ENCODE peak calls at places on chromosomes 2 and 18, in five cellular contexts. S, F, A, Z and N are unnamed samples.

GRCh38 chr2:42888846-42889245 is 96.5 kb upstream of the HAAO start:
- DNase-seq in A (no peak), F (no peak), S (no peak), Z (no peak), N (no peak)

GRCh38 chr2:237693281-237694039 is 66.1 kb downstream of the LRRFIP1 start:
- DNase-seq in S (peak; percentile 64), F (no peak), Z (no peak), A (peak; percentile 63), N (no peak)

GRCh38 chr2:241894681-241895426 is 25.3 kb downstream of the RTP5 start:
- DNase-seq in Z (no peak), A (no peak), S (no peak), F (peak; percentile 53), N (no peak)

GRCh38 chr2:213266421-213266820 is 17.8 kb upstream of the SPAG16 start:
- DNase-seq in S (no peak), Z (no peak), A (no peak), F (no peak), N (no peak)

GRCh38 chr2:40113272-40113671 is 334.2 kb upstream of the THUMPD2 start:
- DNase-seq in A (no peak), S (no peak), Z (no peak), F (no peak), N (peak; percentile 45)

GRCh38 chr2:197813093-197813787 is 8.8 kb downstream of the PLCL1 start:
- DNase-seq in A (peak; percentile 66), Z (peak; percentile 29), S (peak; percentile 44), F (no peak), N (peak; percentile 43)

GRCh38 chr2:177232098-177232704 is 19.6 kb downstream of the HNRNPA3 start:
- DNase-seq in S (no peak), F (no peak), A (no peak), Z (no peak), N (no peak)

GRCh38 chr2:67013821-67014220 is 383.3 kb upstream of the ETAA1 start:
- DNase-seq in Z (no peak), S (peak; percentile 30), F (no peak), A (peak; percentile 17), N (no peak)

GRCh38 chr18:79809482-79810192 is 11.9 kb downstream of the KCNG2 start:
- DNase-seq in S (no peak), Z (no peak), A (no peak), F (peak; percentile 33), N (no peak)

GRCh38 chr2:38925982-38926381 is 36.3 kb downstream of the ARHGEF33 start:
- DNase-seq in A (no peak), F (no peak), Z (no peak), S (no peak), N (no peak)

GRCh38 chr18:67710639-67711038 is 194.1 kb upstream of the DSEL start:
- DNase-seq in S (peak; percentile 10), A (peak; percentile 20), F (no peak), Z (peak; percentile 8), N (no peak)

GRCh38 chr2:117835990-117836760 is 21.7 kb downstream of the DDX18 start:
- DNase-seq in A (peak; percentile 89), Z (peak; percentile 80), F (peak; percentile 91), S (peak; percentile 78), N (peak; percentile 82)
- H3K4me3 ChIP-seq in A (peak overlapping the region; percentile 60), Z (peak overlapping the region; percentile 60), F (peak overlapping the region; percentile 44), S (peak overlapping the region; percentile 40), N (peak overlapping the region; percentile 42)

GRCh38 chr2:193240752-193241151 is 1046.0 kb upstream of the TMEFF2 start:
- DNase-seq in S (no peak), Z (no peak), F (no peak), A (no peak), N (no peak)
- TF ChIP-seq CTCF in S (no peak), Z (peak; percentile 35), F (peak; percentile 20), A (peak; percentile 20), N (peak; percentile 38)

DNA sequence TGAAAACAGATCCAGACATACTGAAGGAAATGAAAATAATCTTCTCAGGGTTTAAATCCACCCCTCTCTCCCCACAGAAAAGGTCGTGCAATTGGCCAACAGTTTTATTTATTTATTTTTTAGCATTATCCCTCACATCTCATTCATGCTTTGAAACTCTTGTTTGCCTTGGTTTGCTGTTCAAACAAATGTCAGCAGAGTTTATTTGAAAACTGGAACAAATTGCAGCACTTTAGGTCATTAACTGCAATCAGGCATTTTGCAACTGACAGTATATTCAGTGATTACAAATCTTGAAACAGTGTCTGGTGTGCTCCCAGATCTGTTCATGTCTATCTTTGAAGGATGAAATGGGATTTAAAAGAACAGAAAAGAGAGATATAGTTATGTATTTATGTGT is 220.6 kb downstream of the SLC4A10 start:
- DNase-seq in Z (no peak), F (no peak), S (no peak), A (no peak), N (no peak)
- H3K4me3 ChIP-seq in Z (no peak overlapping the region), F (no peak overlapping the region), S (no peak overlapping the region), A (no peak overlapping the region), N (no peak overlapping the region)

GRCh38 chr2:11676640-11677039 is 6.6 kb upstream of the NTSR2 start:
- DNase-seq in A (peak; percentile 14), S (no peak), F (no peak), Z (no peak), N (no peak)
- TF ChIP-seq CTCF in A (no peak), S (no peak), F (no peak), Z (no peak), N (no peak)

GRCh38 chr18:9333441-9334350 is 877 bp upstream of the TWSG1 start:
- DNase-seq in Z (no peak), F (no peak), A (no peak), S (no peak), N (no peak)

GRCh38 chr18:9336827-9337226 is 2.3 kb downstream of the TWSG1 start:
- DNase-seq in A (no peak), S (no peak), Z (no peak), F (no peak), N (no peak)

GRCh38 chr18:9335255-9336045 is 877 bp downstream of the TWSG1 start:
- DNase-seq in S (peak; percentile 36), F (no peak), Z (no peak), A (peak; percentile 34), N (peak; percentile 41)

GRCh38 chr18:9337875-9338274 is 3.3 kb downstream of the TWSG1 start:
- DNase-seq in F (no peak), Z (no peak), A (peak; percentile 54), S (no peak), N (peak; percentile 48)

GRCh38 chr18:9334351-9335254 is at the start of gene TWSG1:
- DNase-seq in A (peak; percentile 97), Z (peak; percentile 89), S (peak; percentile 97), F (peak; percentile 94), N (peak; percentile 97)
- H3K4me3 ChIP-seq in A (peak within 1 kb of the TSS; percentile 75), Z (peak within 1 kb of the TSS; percentile 73), S (peak within 1 kb of the TSS; percentile 88), F (peak within 1 kb of the TSS; percentile 64), N (peak within 1 kb of the TSS; percentile 67)

DNA sequence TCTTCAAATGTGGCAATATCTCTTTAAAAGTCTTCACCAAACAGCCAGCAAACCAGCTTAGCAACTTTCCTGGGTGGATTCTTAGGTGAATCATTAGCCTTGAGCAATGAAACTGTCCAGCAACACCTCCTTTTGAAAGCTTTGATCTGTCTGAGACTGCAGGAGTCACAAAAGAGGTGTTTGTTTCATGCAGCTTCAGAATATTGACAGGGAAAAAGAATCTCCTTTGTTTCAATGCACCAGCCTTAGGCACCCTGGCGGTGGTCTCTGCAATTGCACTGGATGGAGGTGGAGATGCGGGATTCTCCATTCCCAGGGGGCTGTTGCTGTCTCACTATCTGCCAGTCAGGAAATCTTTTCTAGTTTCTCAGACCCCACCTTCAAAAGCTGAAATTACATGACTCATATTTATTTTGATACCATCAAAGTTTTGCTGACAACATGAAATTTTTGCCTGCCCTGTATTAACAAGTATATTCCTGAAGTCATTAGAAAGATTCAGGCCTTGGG is 76.0 kb upstream of the DSG1 start:
- DNase-seq in Z (no peak), F (no peak), A (no peak), S (no peak), N (no peak)
- TF ChIP-seq CTCF in Z (peak; percentile 88), F (peak; percentile 43), A (peak; percentile 65), S (peak; percentile 24), N (peak; percentile 59)

GRCh38 chr18:57789759-57790158 is 13.4 kb downstream of the ATP8B1 start:
- DNase-seq in Z (no peak), F (no peak), A (no peak), S (no peak), N (no peak)
- H3K4me3 ChIP-seq in Z (no peak overlapping the region), F (no peak overlapping the region), A (no peak overlapping the region), S (no peak overlapping the region), N (no peak overlapping the region)

GRCh38 chr2:207534390-207534789 is 4.6 kb downstream of the CREB1 start:
- DNase-seq in F (no peak), A (no peak), S (no peak), Z (no peak), N (no peak)

GRCh38 chr2:207530160-207531023 is 630 bp downstream of the CREB1 start:
- DNase-seq in F (peak; percentile 71), A (peak; percentile 51), Z (no peak), S (peak; percentile 61), N (peak; percentile 53)

GRCh38 chr2:207531024-207531411 is 1.3 kb downstream of the CREB1 start:
- DNase-seq in A (peak; percentile 36), S (peak; percentile 61), Z (no peak), F (no peak), N (no peak)

GRCh38 chr2:207532676-207533075 is 2.9 kb downstream of the CREB1 start:
- DNase-seq in A (no peak), S (no peak), Z (no peak), F (no peak), N (no peak)

GRCh38 chr2:207533609-207534008 is 3.8 kb downstream of the CREB1 start:
- DNase-seq in F (no peak), A (no peak), S (no peak), Z (no peak), N (no peak)
- TF ChIP-seq CTCF in F (no peak), A (no peak), S (no peak), Z (no peak), N (no peak)